ENCODE peak calls at places on chromosome 18, in four cellular contexts. U, X, D and C are unnamed samples.

GRCh38 chr18:56770873-56771272 is 119.7 kb downstream of the WDR7 start:
- DNase-seq in D (no peak), U (no peak), X (no peak), C (no peak)

GRCh38 chr18:57352761-57353136 is 392 bp downstream of the ST8SIA3 start:
- DNase-seq in X (no peak), D (no peak), U (no peak), C (no peak)

GRCh38 chr18:9719421-9719981 is 11.4 kb downstream of the RAB31 start:
- DNase-seq in X (no peak), D (peak), U (no peak), C (no peak)

GRCh38 chr18:66211693-66212195 is 392.1 kb downstream of the CDH19 start:
- DNase-seq in D (no peak), X (no peak), U (no peak), C (no peak)

GRCh38 chr18:63936156-63936931 is 12.8 kb upstream of the HMSD start:
- DNase-seq in U (peak), D (peak), X (peak), C (no peak)

GRCh38 chr18:50155406-50155805 is 39.5 kb downstream of the MYO5B start:
- DNase-seq in D (no peak), U (no peak), X (no peak), C (no peak)

GRCh38 chr18:7822435-7823425 is 255.6 kb downstream of the PTPRM start:
- DNase-seq in U (no peak), D (peak), X (no peak), C (no peak)

GRCh38 chr18:9417081-9417841 is 58.1 kb upstream of the RALBP1 start:
- DNase-seq in D (peak), U (no peak), X (no peak), C (no peak)

GRCh38 chr18:36446059-36446458 is 148.5 kb downstream of the FHOD3 start:
- DNase-seq in D (no peak), U (no peak), X (no peak), C (no peak)

GRCh38 chr18:48979944-48980890 is 29.5 kb upstream of the SMAD7 start:
- DNase-seq in X (no peak), D (peak), U (no peak), C (no peak)

GRCh38 chr18:74496508-74497307 is 545 bp downstream of the CNDP2 start:
- DNase-seq in U (peak), D (peak), X (no peak), C (no peak)

GRCh38 chr18:11419336-11419735 is 190.1 kb upstream of the SLC35G4 start:
- DNase-seq in X (no peak), U (no peak), D (no peak), C (no peak)

GRCh38 chr18:78664048-78664447 is 315.6 kb upstream of the SALL3 start:
- DNase-seq in D (no peak), X (no peak), U (no peak), C (no peak)

GRCh38 chr18:63285332-63285731 is 34.2 kb downstream of the BCL2 start:
- DNase-seq in X (no peak), U (no peak), D (no peak), C (no peak)

GRCh38 chr18:69787825-69788547 is 159.7 kb downstream of the CD226 start:
- DNase-seq in X (no peak), U (no peak), D (peak), C (peak)

GRCh38 chr18:36195427-36196122 is 8.3 kb downstream of the MOCOS start:
- DNase-seq in D (no peak), U (no peak), X (no peak), C (no peak)

GRCh38 chr18:27377251-27377650 is 192.1 kb upstream of the CHST9 start:
- DNase-seq in U (no peak), D (peak), X (no peak), C (no peak)